ENCODE peak calls at places on chromosomes 5 and 9, in four cellular contexts. One of them, this sample, is unnamed.

GRCh38 chr9:77731008-77731698 is 83.0 kb upstream of the GNA14 start:
- DNase-seq in NCI-H2081: no peak
- DNase-seq in dorsolateral prefrontal cortex: no peak
- DNase-seq in activated T-cell treated with anti-CD3 and anti-CD28 coated beads, Interleukin-2, amount 50 U/mL, for 1 hour: no peak
- DNase-seq in this sample: no peak

GRCh38 chr5:160293901-160294561 is 18.3 kb downstream of the CCNJL start:
- DNase-seq in NCI-H2081: no peak
- DNase-seq in dorsolateral prefrontal cortex: no peak
- DNase-seq in activated T-cell treated with anti-CD3 and anti-CD28 coated beads, Interleukin-2, amount 50 U/mL, for 1 hour: no peak
- DNase-seq in this sample: no peak

GRCh38 chr5:67104859-67105258 is 91.7 kb downstream of the CD180 start:
- DNase-seq in NCI-H2081: no peak
- DNase-seq in dorsolateral prefrontal cortex: no peak
- DNase-seq in activated T-cell treated with anti-CD3 and anti-CD28 coated beads, Interleukin-2, amount 50 U/mL, for 1 hour: no peak
- DNase-seq in this sample: no peak

GRCh38 chr9:133702798-133703570 is 35.2 kb downstream of the SARDH start:
- DNase-seq in NCI-H2081: no peak
- DNase-seq in dorsolateral prefrontal cortex: peak
- DNase-seq in activated T-cell treated with anti-CD3 and anti-CD28 coated beads, Interleukin-2, amount 50 U/mL, for 1 hour: no peak
- DNase-seq in this sample: no peak

GRCh38 chr9:91036356-91036755 is 234.7 kb downstream of the SYK start:
- DNase-seq in NCI-H2081: no peak
- DNase-seq in dorsolateral prefrontal cortex: no peak
- DNase-seq in activated T-cell treated with anti-CD3 and anti-CD28 coated beads, Interleukin-2, amount 50 U/mL, for 1 hour: no peak
- DNase-seq in this sample: no peak

GRCh38 chr5:9335754-9336495 is 209.9 kb downstream of the SEMA5A start:
- DNase-seq in NCI-H2081: no peak
- DNase-seq in dorsolateral prefrontal cortex: no peak
- DNase-seq in activated T-cell treated with anti-CD3 and anti-CD28 coated beads, Interleukin-2, amount 50 U/mL, for 1 hour: no peak
- DNase-seq in this sample: no peak

GRCh38 chr5:59712836-59713487 is 180.6 kb downstream of the PDE4D start:
- DNase-seq in NCI-H2081: no peak
- DNase-seq in dorsolateral prefrontal cortex: no peak
- DNase-seq in activated T-cell treated with anti-CD3 and anti-CD28 coated beads, Interleukin-2, amount 50 U/mL, for 1 hour: no peak
- DNase-seq in this sample: no peak

GRCh38 chr9:109064963-109065701 is 51.8 kb upstream of the CTNNAL1 start:
- DNase-seq in NCI-H2081: no peak
- DNase-seq in dorsolateral prefrontal cortex: no peak
- DNase-seq in activated T-cell treated with anti-CD3 and anti-CD28 coated beads, Interleukin-2, amount 50 U/mL, for 1 hour: no peak
- DNase-seq in this sample: no peak

GRCh38 chr5:137122075-137122474 is 377.1 kb downstream of the SPOCK1 start:
- DNase-seq in NCI-H2081: peak
- DNase-seq in dorsolateral prefrontal cortex: no peak
- DNase-seq in activated T-cell treated with anti-CD3 and anti-CD28 coated beads, Interleukin-2, amount 50 U/mL, for 1 hour: no peak
- DNase-seq in this sample: no peak

GRCh38 chr9:109035684-109036423 is 22.6 kb upstream of the CTNNAL1 start:
- DNase-seq in NCI-H2081: no peak
- DNase-seq in dorsolateral prefrontal cortex: no peak
- DNase-seq in activated T-cell treated with anti-CD3 and anti-CD28 coated beads, Interleukin-2, amount 50 U/mL, for 1 hour: no peak
- DNase-seq in this sample: no peak

GRCh38 chr5:98314262-98314661 is 459.2 kb upstream of the RGMB start:
- DNase-seq in NCI-H2081: no peak
- DNase-seq in dorsolateral prefrontal cortex: no peak
- DNase-seq in activated T-cell treated with anti-CD3 and anti-CD28 coated beads, Interleukin-2, amount 50 U/mL, for 1 hour: no peak
- DNase-seq in this sample: no peak

GRCh38 chr9:131180454-131180853 is 55.1 kb downstream of the NUP214 start:
- DNase-seq in NCI-H2081: no peak
- DNase-seq in dorsolateral prefrontal cortex: no peak
- DNase-seq in activated T-cell treated with anti-CD3 and anti-CD28 coated beads, Interleukin-2, amount 50 U/mL, for 1 hour: no peak
- DNase-seq in this sample: no peak

GRCh38 chr5:10875201-10875768 is 114.3 kb upstream of the DAP start:
- DNase-seq in NCI-H2081: no peak
- DNase-seq in dorsolateral prefrontal cortex: no peak
- DNase-seq in activated T-cell treated with anti-CD3 and anti-CD28 coated beads, Interleukin-2, amount 50 U/mL, for 1 hour: no peak
- DNase-seq in this sample: no peak

GRCh38 chr5:72326298-72326649 is 6.1 kb downstream of the PTCD2 start:
- DNase-seq in NCI-H2081: no peak
- DNase-seq in dorsolateral prefrontal cortex: no peak
- DNase-seq in activated T-cell treated with anti-CD3 and anti-CD28 coated beads, Interleukin-2, amount 50 U/mL, for 1 hour: no peak
- DNase-seq in this sample: no peak

GRCh38 chr5:172659570-172659908 is 18.5 kb downstream of the NEURL1B start:
- DNase-seq in NCI-H2081: no peak
- DNase-seq in dorsolateral prefrontal cortex: no peak
- DNase-seq in activated T-cell treated with anti-CD3 and anti-CD28 coated beads, Interleukin-2, amount 50 U/mL, for 1 hour: no peak
- DNase-seq in this sample: no peak

GRCh38 chr5:155960177-155960576 is 366.8 kb upstream of the SGCD start:
- DNase-seq in NCI-H2081: no peak
- DNase-seq in dorsolateral prefrontal cortex: no peak
- DNase-seq in activated T-cell treated with anti-CD3 and anti-CD28 coated beads, Interleukin-2, amount 50 U/mL, for 1 hour: no peak
- DNase-seq in this sample: no peak

GRCh38 chr5:68277427-68277826 is 61.9 kb downstream of the PIK3R1 start:
- DNase-seq in NCI-H2081: no peak
- DNase-seq in dorsolateral prefrontal cortex: no peak
- DNase-seq in activated T-cell treated with anti-CD3 and anti-CD28 coated beads, Interleukin-2, amount 50 U/mL, for 1 hour: no peak
- DNase-seq in this sample: no peak

GRCh38 chr5:43044181-43044914 is 4.2 kb upstream of the ANXA2R start:
- DNase-seq in NCI-H2081: no peak
- DNase-seq in dorsolateral prefrontal cortex: no peak
- DNase-seq in activated T-cell treated with anti-CD3 and anti-CD28 coated beads, Interleukin-2, amount 50 U/mL, for 1 hour: no peak
- DNase-seq in this sample: no peak

GRCh38 chr9:8389531-8389930 is 590.0 kb upstream of the DMAC1 start:
- DNase-seq in NCI-H2081: no peak
- DNase-seq in dorsolateral prefrontal cortex: no peak
- DNase-seq in activated T-cell treated with anti-CD3 and anti-CD28 coated beads, Interleukin-2, amount 50 U/mL, for 1 hour: no peak
- DNase-seq in this sample: no peak

GRCh38 chr9:86500667-86501435 is 146.6 kb upstream of the TUT7 start:
- DNase-seq in NCI-H2081: no peak
- DNase-seq in dorsolateral prefrontal cortex: no peak
- DNase-seq in activated T-cell treated with anti-CD3 and anti-CD28 coated beads, Interleukin-2, amount 50 U/mL, for 1 hour: no peak
- DNase-seq in this sample: no peak

GRCh38 chr5:74657165-74657564 is 16.6 kb upstream of the ENC1 start:
- DNase-seq in NCI-H2081: no peak
- DNase-seq in dorsolateral prefrontal cortex: no peak
- DNase-seq in activated T-cell treated with anti-CD3 and anti-CD28 coated beads, Interleukin-2, amount 50 U/mL, for 1 hour: no peak
- DNase-seq in this sample: no peak